ENCODE peak calls at places on chromosomes 4 and X, in five cellular contexts. F is AG04450; U is kidney tubule cell; R is activated CD8-positive, alpha-beta memory T cell treated with anti-CD3 and anti-CD28 coated beads for 48 hours; G is fibroblast of mammary gland. N is an unnamed sample.

GRCh38 chr4:1130318-1131186 is 17.2 kb upstream of the RNF212 start:
- DNase-seq in F (peak; percentile 63), U (peak; percentile 70), R (peak; percentile 58), G (peak; percentile 79), N (peak; percentile 34)

GRCh38 chr4:62816566-62816965 is 1592.7 kb downstream of the TECRL start:
- DNase-seq in F (no peak), U (no peak), R (no peak), G (no peak), N (no peak)

GRCh38 chr4:85787133-85787532 is 312.2 kb downstream of the ARHGAP24 start:
- DNase-seq in F (peak; percentile 64), U (peak; percentile 54), R (no peak), G (peak; percentile 95), N (no peak)

GRCh38 chr4:3074846-3075651 is 568 bp downstream of the HTT start:
- DNase-seq in F (no peak), U (peak; percentile 74), R (no peak), G (peak; percentile 52), N (no peak)

GRCh38 chr4:52880994-52881393 is 18.9 kb downstream of the RASL11B start:
- DNase-seq in F (no peak), U (no peak), R (no peak), G (no peak), N (no peak)

GRCh38 chr4:124266706-124267105 is 445.8 kb downstream of the ANKRD50 start:
- DNase-seq in F (no peak), U (no peak), R (no peak), G (no peak), N (no peak)

GRCh38 chr4:39825090-39825489 is 127.2 kb downstream of the UBE2K start:
- DNase-seq in F (no peak), U (peak; percentile 41), R (no peak), G (no peak), N (no peak)

GRCh38 chrX:38117485-38117884 is 103.2 kb downstream of the SRPX start:
- DNase-seq in F (no peak), U (peak; percentile 10), R (no peak), G (peak; percentile 80), N (no peak)

GRCh38 chr4:112038861-112039260 is 106.4 kb upstream of the FAM241A start:
- DNase-seq in F (no peak), U (peak; percentile 7), R (no peak), G (peak; percentile 42), N (peak; percentile 55)

GRCh38 chr4:41142356-41142755 is 72.0 kb downstream of the APBB2 start:
- DNase-seq in F (no peak), U (no peak), R (no peak), G (no peak), N (no peak)

GRCh38 chr4:183783933-183784622 is 121.0 kb upstream of the STOX2 start:
- DNase-seq in F (no peak), U (peak; percentile 47), R (no peak), G (peak; percentile 79), N (no peak)

GRCh38 chr4:99661907-99662306 is 4.3 kb upstream of the C4orf54 start:
- DNase-seq in F (no peak), U (no peak), R (no peak), G (no peak), N (no peak)

GRCh38 chr4:17515724-17516407 is 901 bp downstream of the CLRN2 start:
- DNase-seq in F (no peak), U (no peak), R (no peak), G (no peak), N (no peak)

N was measured in non-pigmented ciliary epithelial cell.